ENCODE peak calls at places on chromosomes 4 and X, in four cellular contexts. E is bronchial epithelial cell, B is transverse colon, A is brain microvascular endothelial cell. H is an unnamed sample.

GRCh38 chrX:70434914-70435586 is 9.6 kb upstream of the DLG3 start:
- DNase-seq in E (no peak), B (no peak), A (no peak), H (no peak)

GRCh38 chrX:77622233-77622632 is 163.8 kb downstream of the ATRX start:
- DNase-seq in E (no peak), B (no peak), A (no peak), H (no peak)

GRCh38 chr4:110621839-110622751 is 782 bp downstream of the PITX2 start:
- DNase-seq in E (no peak), B (no peak), A (no peak), H (no peak)

GRCh38 chr4:120052840-120053239 is 13.8 kb downstream of the MAD2L1 start:
- DNase-seq in E (peak), B (no peak), A (peak), H (peak)

GRCh38 chr4:145681956-145682355 is 2.0 kb downstream of the C4orf51 start:
- DNase-seq in E (peak), B (no peak), A (no peak), H (no peak)

GRCh38 chrX:154458954-154459829 is 1.1 kb downstream of the PLXNA3 start:
- DNase-seq in E (no peak), B (peak), A (no peak), H (no peak)

GRCh38 chr4:94390804-94391410 is 48.3 kb upstream of the HPGDS start:
- DNase-seq in E (no peak), B (no peak), A (no peak), H (no peak)

GRCh38 chrX:129959493-129959832 is 23.0 kb upstream of the BCORL1 start:
- DNase-seq in E (peak), B (peak), A (no peak), H (no peak)

GRCh38 chr4:112735474-112735951 is 98.6 kb downstream of the LARP7 start:
- DNase-seq in E (peak), B (no peak), A (no peak), H (no peak)

GRCh38 chrX:30665471-30665870 is 12.2 kb downstream of the GK start:
- DNase-seq in E (no peak), B (no peak), A (no peak), H (no peak)

GRCh38 chr4:688695-689497 is at the start of gene SLC49A3:
- DNase-seq in E (no peak), B (peak), A (no peak), H (no peak)

GRCh38 chr4:19947349-19947748 is 304.4 kb upstream of the SLIT2 start:
- DNase-seq in E (no peak), B (no peak), A (peak), H (peak)

GRCh38 chr4:55087016-55087929 is 38.1 kb downstream of the KDR start:
- DNase-seq in E (no peak), B (no peak), A (no peak), H (no peak)

GRCh38 chrX:10039821-10040793 is 72.9 kb downstream of the CLDN34 start:
- DNase-seq in E (peak), B (no peak), A (no peak), H (no peak)

GRCh38 chr4:41693629-41694028 is 54.9 kb downstream of the PHOX2B start:
- DNase-seq in E (peak), B (no peak), A (peak), H (peak)

DNA sequence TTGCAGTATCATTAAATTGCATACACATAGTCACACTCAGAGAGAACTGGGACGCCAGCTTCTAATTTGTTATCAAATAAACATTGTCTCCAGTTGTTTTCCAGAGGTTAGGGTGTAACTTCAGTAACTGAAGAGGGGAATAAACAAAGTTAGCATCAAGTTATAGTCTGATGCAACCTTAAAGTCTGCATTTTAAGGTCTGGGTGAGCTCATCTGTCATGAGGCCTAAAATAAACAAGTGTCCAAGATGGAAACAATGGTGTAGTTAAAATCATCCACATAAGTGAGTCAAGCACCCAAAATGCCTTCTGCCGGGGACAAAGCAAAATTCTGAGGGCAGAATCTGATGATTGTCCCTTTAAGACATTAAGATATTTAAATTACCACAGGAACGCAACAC is 70.3 kb upstream of the EMCN start:
- DNase-seq in E (no peak), B (no peak), A (no peak), H (peak)
- H3K4me3 ChIP-seq in E (no peak), B (no peak), A (no peak), H (no peak)

DNA sequence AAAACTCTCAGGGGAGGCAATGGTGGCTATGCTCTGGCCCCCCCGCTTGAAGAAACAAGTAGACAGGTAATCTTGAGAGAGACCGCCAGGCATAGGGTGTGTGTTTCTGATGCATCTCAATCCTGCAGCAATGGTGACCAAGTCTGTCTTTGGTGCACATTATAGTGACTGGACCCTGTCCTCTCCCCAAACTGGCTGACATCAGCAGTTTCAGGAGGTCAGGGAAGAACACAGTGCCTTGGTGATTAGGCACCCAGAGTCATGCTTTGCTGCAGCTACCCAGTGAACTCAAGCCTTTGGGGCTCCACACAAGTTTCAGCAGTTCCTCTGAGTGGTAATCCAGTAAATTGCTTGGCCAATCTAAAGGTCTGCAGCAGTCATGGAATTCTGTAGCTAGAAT is 318.3 kb downstream of the SPIN4 start:
- DNase-seq in E (no peak), B (no peak), A (no peak), H (no peak)
- H3K4me3 ChIP-seq in E (no peak), B (no peak), A (no peak), H (no peak)

DNA sequence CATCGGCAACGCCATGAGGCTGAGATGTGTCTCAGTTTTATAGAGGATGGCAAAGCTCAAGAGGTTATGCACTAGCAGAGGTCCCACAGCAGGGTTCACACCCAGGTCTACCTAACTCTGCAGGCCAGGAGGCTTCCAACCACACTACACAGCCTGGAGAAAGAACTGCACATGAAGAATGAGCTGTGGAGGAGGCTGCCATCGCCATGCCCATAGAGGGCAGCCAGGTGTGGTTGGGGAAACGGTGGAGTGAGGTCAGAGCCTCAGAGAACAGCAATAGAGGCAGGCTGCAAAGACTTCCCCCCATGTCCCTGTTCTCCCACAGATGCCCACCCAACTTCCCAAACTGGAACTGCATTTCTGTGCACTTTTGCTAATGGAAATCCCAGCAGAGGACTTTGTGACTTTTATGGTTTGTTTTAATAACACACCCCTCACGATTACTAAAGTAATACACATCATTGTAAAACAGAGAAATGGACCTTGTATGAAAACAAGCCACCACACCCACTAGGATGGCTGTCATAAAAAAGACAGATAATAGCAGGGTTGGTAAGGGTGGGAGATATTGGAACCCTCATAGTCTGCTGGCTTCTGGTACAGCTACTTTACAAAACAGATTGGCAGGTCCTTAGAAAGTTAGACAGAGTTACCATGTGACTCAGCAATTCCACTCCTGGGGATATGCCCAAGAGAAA is 58.9 kb upstream of the PROM1 start:
- DNase-seq in E (no peak), B (peak), A (no peak), H (no peak)
- H3K4me3 ChIP-seq in E (no peak), B (no peak), A (no peak), H (no peak)

GRCh38 chr4:2757426-2757825 is 1.3 kb upstream of the TNIP2 start:
- DNase-seq in E (no peak), B (no peak), A (no peak), H (no peak)

GRCh38 chr4:2753444-2753843 is 2.7 kb downstream of the TNIP2 start:
- DNase-seq in E (peak), B (no peak), A (no peak), H (no peak)

GRCh38 chr4:2754848-2755820 is 1.0 kb downstream of the TNIP2 start:
- DNase-seq in E (no peak), B (no peak), A (no peak), H (no peak)

GRCh38 chr4:2755821-2756690 is at the start of gene TNIP2:
- DNase-seq in E (peak), B (peak), A (peak), H (peak)

GRCh38 chr4:2756691-2757350 is 685 bp upstream of the TNIP2 start:
- DNase-seq in E (no peak), B (no peak), A (no peak), H (no peak)
- H3K4me3 ChIP-seq in E (peak), B (peak), A (peak), H (peak)

DNA sequence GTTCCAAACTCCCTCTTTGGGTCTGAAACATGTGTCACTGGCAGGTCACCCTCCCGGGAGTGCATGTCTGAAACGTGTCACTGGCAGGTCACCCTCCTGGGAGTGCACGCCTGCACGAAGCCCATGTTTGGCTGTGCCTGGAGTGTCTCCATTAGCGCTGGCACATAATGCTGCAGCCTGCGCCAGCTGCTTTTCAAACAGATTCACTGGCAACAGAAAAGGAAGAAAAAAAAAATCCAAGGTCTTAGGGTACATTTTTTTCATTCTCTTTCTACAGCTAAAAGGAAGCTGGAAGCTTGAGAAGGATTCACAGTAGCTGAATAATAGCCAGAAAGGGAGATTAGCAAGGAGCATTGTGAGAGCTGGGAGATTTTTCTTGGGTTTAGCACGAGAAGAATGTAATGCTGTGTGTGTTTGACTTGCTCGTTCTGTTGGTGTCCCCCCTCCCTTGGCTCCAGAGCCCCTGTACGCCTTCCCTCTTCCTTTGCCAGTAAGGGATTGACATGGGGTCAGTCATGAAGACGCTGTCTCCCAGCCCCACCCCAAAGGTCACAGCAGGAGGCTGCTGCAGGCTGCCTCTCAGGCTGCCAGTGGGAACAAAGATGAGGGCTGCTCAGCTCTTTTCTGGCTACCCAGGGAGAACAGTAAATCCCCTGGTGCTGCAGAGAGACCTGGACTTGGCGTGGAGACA is 39.1 kb upstream of the TLR3 start:
- DNase-seq in E (peak), B (peak), A (peak), H (peak)
- H3K4me3 ChIP-seq in E (no peak), B (no peak), A (no peak), H (peak)

GRCh38 chr4:6268650-6269399 is 825 bp upstream of the WFS1 start:
- DNase-seq in E (no peak), B (no peak), A (no peak), H (no peak)

GRCh38 chr4:6270691-6271121 is 1.1 kb downstream of the WFS1 start:
- DNase-seq in E (no peak), B (no peak), A (no peak), H (no peak)

GRCh38 chr4:6267573-6267972 is 2.1 kb upstream of the WFS1 start:
- DNase-seq in E (no peak), B (no peak), A (no peak), H (no peak)

GRCh38 chr4:6269651-6270511 is at the start of gene WFS1:
- DNase-seq in E (peak), B (peak), A (peak), H (peak)

GRCh38 chr4:6269400-6269650 is 325 bp upstream of the WFS1 start:
- DNase-seq in E (no peak), B (no peak), A (no peak), H (no peak)
- H3K4me3 ChIP-seq in E (peak), B (peak), A (peak), H (peak)

GRCh38 chr4:141637565-141637964 is 1.2 kb downstream of the IL15 start:
- DNase-seq in E (no peak), B (no peak), A (no peak), H (no peak)
- H3K4me3 ChIP-seq in E (no peak), B (peak), A (peak), H (peak)

DNA sequence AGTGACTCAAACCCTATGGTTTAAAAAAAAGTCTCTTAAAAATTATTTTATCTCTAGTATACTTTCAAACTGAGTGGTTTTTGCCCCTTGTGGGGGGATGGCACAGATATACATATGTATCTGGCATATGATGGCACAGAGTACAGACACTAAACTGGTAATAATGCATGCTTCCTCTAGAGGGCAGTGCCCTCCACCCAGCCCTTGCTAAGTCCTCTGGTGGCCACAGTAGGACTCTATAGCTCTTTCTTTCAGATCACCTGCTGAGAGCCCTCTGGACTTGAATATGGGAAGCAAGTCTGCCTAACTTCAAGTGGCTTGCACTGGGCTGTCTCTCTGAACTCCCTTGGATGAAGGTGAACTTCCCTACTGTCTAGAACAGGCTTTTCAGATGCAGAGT is 66.3 kb downstream of the TSPAN7 start:
- DNase-seq in E (peak), B (peak), A (peak), H (no peak)
- H3K4me3 ChIP-seq in E (no peak), B (no peak), A (no peak), H (no peak)

GRCh38 chr4:182246401-182247205 is 3.4 kb downstream of the TENM3 start:
- DNase-seq in E (peak), B (no peak), A (no peak), H (no peak)
- H3K4me3 ChIP-seq in E (no peak), B (no peak), A (peak), H (no peak)

GRCh38 chrX:119756926-119757635 is 1.3 kb upstream of the SOWAHD start:
- DNase-seq in E (no peak), B (peak), A (no peak), H (no peak)

GRCh38 chrX:119755981-119756533 is 2.3 kb upstream of the SOWAHD start:
- DNase-seq in E (no peak), B (peak), A (no peak), H (no peak)

GRCh38 chrX:119757979-119758681 is at the start of gene SOWAHD:
- DNase-seq in E (peak), B (peak), A (no peak), H (no peak)

GRCh38 chrX:119758682-119759332 is 419 bp downstream of the SOWAHD start:
- DNase-seq in E (peak), B (peak), A (no peak), H (no peak)

DNA sequence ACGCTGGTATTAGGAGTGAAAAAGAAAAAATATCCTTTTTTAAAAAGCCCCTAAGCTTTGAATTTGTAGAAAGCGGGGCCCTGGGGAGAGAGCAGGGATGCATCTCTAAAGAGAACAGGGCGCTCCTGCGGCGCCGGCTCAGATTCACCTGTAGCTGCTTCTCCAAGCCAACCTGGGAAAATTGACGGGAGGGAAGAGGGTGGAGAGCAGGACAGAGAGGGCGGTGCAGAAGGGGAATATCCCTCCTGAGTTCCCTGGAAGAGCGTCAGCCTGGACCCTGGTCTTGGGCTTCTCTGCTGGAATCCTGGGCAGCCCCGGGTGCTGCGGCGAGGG is 776 bp upstream of the SOWAHD start:
- DNase-seq in E (no peak), B (no peak), A (no peak), H (no peak)
- H3K4me3 ChIP-seq in E (peak), B (peak), A (no peak), H (no peak)